ENCODE peak calls at places on chromosomes 12 and 14, in seven cellular contexts. One of them, this sample, is unnamed.

GRCh38 chr12:57340104-57340503 is 89.1 kb upstream of the STAC3 start:
- DNase-seq in foreskin fibroblast: peak
- DNase-seq in lung: no peak
- DNase-seq in psoas muscle: peak
- DNase-seq in fibroblast of villous mesenchyme: peak
- DNase-seq in small intestine: peak
- DNase-seq in astrocyte of the cerebellum: peak
- DNase-seq in this sample: peak

GRCh38 chr12:79378496-79378895 is 312.3 kb downstream of the PAWR start:
- DNase-seq in foreskin fibroblast: no peak
- DNase-seq in lung: no peak
- DNase-seq in psoas muscle: no peak
- DNase-seq in fibroblast of villous mesenchyme: peak
- DNase-seq in small intestine: no peak
- DNase-seq in astrocyte of the cerebellum: peak
- DNase-seq in this sample: no peak

GRCh38 chr14:67173719-67174118 is 15.5 kb upstream of the GARIN2 start:
- DNase-seq in foreskin fibroblast: no peak
- DNase-seq in lung: no peak
- DNase-seq in psoas muscle: no peak
- DNase-seq in fibroblast of villous mesenchyme: no peak
- DNase-seq in small intestine: no peak
- DNase-seq in astrocyte of the cerebellum: no peak
- DNase-seq in this sample: no peak

GRCh38 chr12:5516781-5517180 is 84.9 kb downstream of the NTF3 start:
- DNase-seq in foreskin fibroblast: no peak
- DNase-seq in lung: no peak
- DNase-seq in psoas muscle: no peak
- DNase-seq in fibroblast of villous mesenchyme: no peak
- DNase-seq in small intestine: no peak
- DNase-seq in astrocyte of the cerebellum: no peak
- DNase-seq in this sample: no peak

GRCh38 chr12:88552672-88553079 is 27.6 kb downstream of the KITLG start:
- DNase-seq in foreskin fibroblast: peak
- DNase-seq in lung: no peak
- DNase-seq in psoas muscle: no peak
- DNase-seq in fibroblast of villous mesenchyme: peak
- DNase-seq in small intestine: no peak
- DNase-seq in astrocyte of the cerebellum: no peak
- DNase-seq in this sample: no peak

GRCh38 chr14:39488600-39488999 is 56.4 kb upstream of the FBXO33 start:
- DNase-seq in foreskin fibroblast: peak
- DNase-seq in lung: no peak
- DNase-seq in psoas muscle: no peak
- DNase-seq in fibroblast of villous mesenchyme: no peak
- DNase-seq in small intestine: no peak
- DNase-seq in astrocyte of the cerebellum: no peak
- DNase-seq in this sample: no peak

GRCh38 chr12:53004178-53004577 is 2.1 kb upstream of the EIF4B start:
- DNase-seq in foreskin fibroblast: peak
- DNase-seq in lung: no peak
- DNase-seq in psoas muscle: no peak
- DNase-seq in fibroblast of villous mesenchyme: no peak
- DNase-seq in small intestine: no peak
- DNase-seq in astrocyte of the cerebellum: no peak
- DNase-seq in this sample: no peak

GRCh38 chr12:15706010-15706676 is 83.0 kb downstream of the EPS8 start:
- DNase-seq in foreskin fibroblast: peak
- DNase-seq in lung: no peak
- DNase-seq in psoas muscle: no peak
- DNase-seq in fibroblast of villous mesenchyme: no peak
- DNase-seq in small intestine: peak
- DNase-seq in astrocyte of the cerebellum: no peak
- DNase-seq in this sample: no peak

GRCh38 chr14:47332939-47333338 is 342.5 kb downstream of the MDGA2 start:
- DNase-seq in foreskin fibroblast: no peak
- DNase-seq in lung: no peak
- DNase-seq in psoas muscle: no peak
- DNase-seq in fibroblast of villous mesenchyme: no peak
- DNase-seq in small intestine: no peak
- DNase-seq in astrocyte of the cerebellum: no peak
- DNase-seq in this sample: no peak

GRCh38 chr14:104867371-104868059 is 2.4 kb downstream of the CEP170B start:
- DNase-seq in foreskin fibroblast: no peak
- DNase-seq in lung: no peak
- DNase-seq in psoas muscle: no peak
- DNase-seq in fibroblast of villous mesenchyme: no peak
- DNase-seq in small intestine: no peak
- DNase-seq in astrocyte of the cerebellum: no peak
- DNase-seq in this sample: peak

GRCh38 chr12:95976416-95976832 is 19.7 kb downstream of the HAL start:
- DNase-seq in foreskin fibroblast: peak
- DNase-seq in lung: no peak
- DNase-seq in psoas muscle: no peak
- DNase-seq in fibroblast of villous mesenchyme: no peak
- DNase-seq in small intestine: no peak
- DNase-seq in astrocyte of the cerebellum: no peak
- DNase-seq in this sample: no peak

GRCh38 chr14:66045572-66046021 is 440.6 kb upstream of the CCDC196 start:
- DNase-seq in foreskin fibroblast: no peak
- DNase-seq in lung: no peak
- DNase-seq in psoas muscle: no peak
- DNase-seq in fibroblast of villous mesenchyme: peak
- DNase-seq in small intestine: no peak
- DNase-seq in astrocyte of the cerebellum: no peak
- DNase-seq in this sample: no peak

GRCh38 chr12:32418903-32419519 is 19.7 kb downstream of the FGD4 start:
- DNase-seq in foreskin fibroblast: no peak
- DNase-seq in lung: no peak
- DNase-seq in psoas muscle: no peak
- DNase-seq in fibroblast of villous mesenchyme: no peak
- DNase-seq in small intestine: no peak
- DNase-seq in astrocyte of the cerebellum: no peak
- DNase-seq in this sample: no peak

GRCh38 chr14:91891721-91892220 is 24.4 kb upstream of the TC2N start:
- DNase-seq in foreskin fibroblast: peak
- DNase-seq in lung: no peak
- DNase-seq in psoas muscle: no peak
- DNase-seq in fibroblast of villous mesenchyme: no peak
- DNase-seq in small intestine: no peak
- DNase-seq in astrocyte of the cerebellum: peak
- DNase-seq in this sample: no peak

GRCh38 chr12:75878382-75878720 is 153.2 kb downstream of the PHLDA1 start:
- DNase-seq in foreskin fibroblast: peak
- DNase-seq in lung: no peak
- DNase-seq in psoas muscle: no peak
- DNase-seq in fibroblast of villous mesenchyme: peak
- DNase-seq in small intestine: peak
- DNase-seq in astrocyte of the cerebellum: no peak
- DNase-seq in this sample: no peak

GRCh38 chr14:69703047-69704046 is 63.6 kb upstream of the SRSF5 start:
- DNase-seq in foreskin fibroblast: no peak
- DNase-seq in lung: no peak
- DNase-seq in psoas muscle: no peak
- DNase-seq in fibroblast of villous mesenchyme: no peak
- DNase-seq in small intestine: no peak
- DNase-seq in astrocyte of the cerebellum: no peak
- DNase-seq in this sample: no peak

GRCh38 chr12:104667139-104667538 is 210.4 kb downstream of the CHST11 start:
- DNase-seq in foreskin fibroblast: peak
- DNase-seq in lung: peak
- DNase-seq in psoas muscle: no peak
- DNase-seq in fibroblast of villous mesenchyme: peak
- DNase-seq in small intestine: no peak
- DNase-seq in astrocyte of the cerebellum: no peak
- DNase-seq in this sample: peak

GRCh38 chr12:29794869-29795268 is 11.1 kb upstream of the TMTC1 start:
- DNase-seq in foreskin fibroblast: no peak
- DNase-seq in lung: no peak
- DNase-seq in psoas muscle: no peak
- DNase-seq in fibroblast of villous mesenchyme: peak
- DNase-seq in small intestine: no peak
- DNase-seq in astrocyte of the cerebellum: no peak
- DNase-seq in this sample: no peak

GRCh38 chr14:88614218-88614907 is 51.5 kb downstream of the ZC3H14 start:
- DNase-seq in foreskin fibroblast: peak
- DNase-seq in lung: no peak
- DNase-seq in psoas muscle: no peak
- DNase-seq in fibroblast of villous mesenchyme: peak
- DNase-seq in small intestine: no peak
- DNase-seq in astrocyte of the cerebellum: peak
- DNase-seq in this sample: no peak

GRCh38 chr14:88616697-88617096 is 53.9 kb downstream of the ZC3H14 start:
- DNase-seq in foreskin fibroblast: no peak
- DNase-seq in lung: no peak
- DNase-seq in psoas muscle: no peak
- DNase-seq in fibroblast of villous mesenchyme: no peak
- DNase-seq in small intestine: no peak
- DNase-seq in astrocyte of the cerebellum: no peak
- DNase-seq in this sample: no peak

GRCh38 chr14:88612981-88613380 is 50.1 kb downstream of the ZC3H14 start:
- DNase-seq in foreskin fibroblast: no peak
- DNase-seq in lung: no peak
- DNase-seq in psoas muscle: no peak
- DNase-seq in fibroblast of villous mesenchyme: no peak
- DNase-seq in small intestine: no peak
- DNase-seq in astrocyte of the cerebellum: no peak
- DNase-seq in this sample: no peak

GRCh38 chr14:88611878-88612277 is 49.0 kb downstream of the ZC3H14 start:
- DNase-seq in foreskin fibroblast: peak
- DNase-seq in lung: no peak
- DNase-seq in psoas muscle: no peak
- DNase-seq in fibroblast of villous mesenchyme: no peak
- DNase-seq in small intestine: no peak
- DNase-seq in astrocyte of the cerebellum: no peak
- DNase-seq in this sample: no peak

GRCh38 chr14:88613552-88614010 is 50.7 kb downstream of the ZC3H14 start:
- DNase-seq in foreskin fibroblast: peak
- DNase-seq in lung: no peak
- DNase-seq in psoas muscle: no peak
- DNase-seq in fibroblast of villous mesenchyme: peak
- DNase-seq in small intestine: peak
- DNase-seq in astrocyte of the cerebellum: peak
- DNase-seq in this sample: no peak
- H3K4me3 ChIP-seq in foreskin fibroblast: no peak
- H3K4me3 ChIP-seq in lung: no peak
- H3K4me3 ChIP-seq in psoas muscle: no peak
- H3K4me3 ChIP-seq in fibroblast of villous mesenchyme: no peak
- H3K4me3 ChIP-seq in small intestine: no peak
- H3K4me3 ChIP-seq in astrocyte of the cerebellum: no peak
- H3K4me3 ChIP-seq in this sample: no peak

GRCh38 chr12:115511305-115511704 is 766.2 kb downstream of the MED13L start:
- DNase-seq in foreskin fibroblast: no peak
- DNase-seq in lung: no peak
- DNase-seq in psoas muscle: no peak
- DNase-seq in fibroblast of villous mesenchyme: no peak
- DNase-seq in small intestine: no peak
- DNase-seq in astrocyte of the cerebellum: no peak
- DNase-seq in this sample: no peak

GRCh38 chr12:115504241-115504941 is 773.1 kb downstream of the MED13L start:
- DNase-seq in foreskin fibroblast: no peak
- DNase-seq in lung: no peak
- DNase-seq in psoas muscle: no peak
- DNase-seq in fibroblast of villous mesenchyme: no peak
- DNase-seq in small intestine: no peak
- DNase-seq in astrocyte of the cerebellum: no peak
- DNase-seq in this sample: peak

GRCh38 chr12:115508990-115509389 is 768.5 kb downstream of the MED13L start:
- DNase-seq in foreskin fibroblast: no peak
- DNase-seq in lung: no peak
- DNase-seq in psoas muscle: no peak
- DNase-seq in fibroblast of villous mesenchyme: no peak
- DNase-seq in small intestine: no peak
- DNase-seq in astrocyte of the cerebellum: no peak
- DNase-seq in this sample: no peak

GRCh38 chr12:115506822-115507629 is 770.5 kb downstream of the MED13L start:
- DNase-seq in foreskin fibroblast: no peak
- DNase-seq in lung: no peak
- DNase-seq in psoas muscle: no peak
- DNase-seq in fibroblast of villous mesenchyme: no peak
- DNase-seq in small intestine: peak
- DNase-seq in astrocyte of the cerebellum: no peak
- DNase-seq in this sample: no peak

GRCh38 chr12:115507951-115508722 is 769.4 kb downstream of the MED13L start:
- DNase-seq in foreskin fibroblast: no peak
- DNase-seq in lung: no peak
- DNase-seq in psoas muscle: peak
- DNase-seq in fibroblast of villous mesenchyme: no peak
- DNase-seq in small intestine: peak
- DNase-seq in astrocyte of the cerebellum: no peak
- DNase-seq in this sample: peak
- H3K4me3 ChIP-seq in foreskin fibroblast: no peak
- H3K4me3 ChIP-seq in lung: no peak
- H3K4me3 ChIP-seq in psoas muscle: no peak
- H3K4me3 ChIP-seq in fibroblast of villous mesenchyme: no peak
- H3K4me3 ChIP-seq in small intestine: no peak
- H3K4me3 ChIP-seq in astrocyte of the cerebellum: no peak
- H3K4me3 ChIP-seq in this sample: no peak

GRCh38 chr12:26283046-26283445 is 87.7 kb downstream of the SSPN start:
- DNase-seq in foreskin fibroblast: no peak
- DNase-seq in lung: no peak
- DNase-seq in psoas muscle: no peak
- DNase-seq in fibroblast of villous mesenchyme: no peak
- DNase-seq in small intestine: no peak
- DNase-seq in astrocyte of the cerebellum: no peak
- DNase-seq in this sample: no peak

GRCh38 chr12:26280869-26281268 is 85.5 kb downstream of the SSPN start:
- DNase-seq in foreskin fibroblast: no peak
- DNase-seq in lung: no peak
- DNase-seq in psoas muscle: no peak
- DNase-seq in fibroblast of villous mesenchyme: no peak
- DNase-seq in small intestine: no peak
- DNase-seq in astrocyte of the cerebellum: no peak
- DNase-seq in this sample: no peak

GRCh38 chr12:26282339-26282945 is 87.1 kb downstream of the SSPN start:
- DNase-seq in foreskin fibroblast: no peak
- DNase-seq in lung: no peak
- DNase-seq in psoas muscle: no peak
- DNase-seq in fibroblast of villous mesenchyme: no peak
- DNase-seq in small intestine: no peak
- DNase-seq in astrocyte of the cerebellum: no peak
- DNase-seq in this sample: no peak

GRCh38 chr12:26279908-26280307 is 84.5 kb downstream of the SSPN start:
- DNase-seq in foreskin fibroblast: no peak
- DNase-seq in lung: no peak
- DNase-seq in psoas muscle: no peak
- DNase-seq in fibroblast of villous mesenchyme: no peak
- DNase-seq in small intestine: peak
- DNase-seq in astrocyte of the cerebellum: no peak
- DNase-seq in this sample: no peak

GRCh38 chr12:26281320-26281719 is 85.9 kb downstream of the SSPN start:
- DNase-seq in foreskin fibroblast: peak
- DNase-seq in lung: no peak
- DNase-seq in psoas muscle: peak
- DNase-seq in fibroblast of villous mesenchyme: no peak
- DNase-seq in small intestine: no peak
- DNase-seq in astrocyte of the cerebellum: no peak
- DNase-seq in this sample: no peak
- H3K4me3 ChIP-seq in foreskin fibroblast: no peak
- H3K4me3 ChIP-seq in lung: no peak
- H3K4me3 ChIP-seq in psoas muscle: no peak
- H3K4me3 ChIP-seq in fibroblast of villous mesenchyme: no peak
- H3K4me3 ChIP-seq in small intestine: no peak
- H3K4me3 ChIP-seq in astrocyte of the cerebellum: no peak
- H3K4me3 ChIP-seq in this sample: no peak

GRCh38 chr14:64860039-64860438 is 19.7 kb downstream of the SPTB start:
- DNase-seq in foreskin fibroblast: no peak
- DNase-seq in lung: no peak
- DNase-seq in psoas muscle: no peak
- DNase-seq in fibroblast of villous mesenchyme: no peak
- DNase-seq in small intestine: no peak
- DNase-seq in astrocyte of the cerebellum: no peak
- DNase-seq in this sample: no peak
- H3K4me3 ChIP-seq in foreskin fibroblast: no peak
- H3K4me3 ChIP-seq in lung: no peak
- H3K4me3 ChIP-seq in psoas muscle: no peak
- H3K4me3 ChIP-seq in fibroblast of villous mesenchyme: no peak
- H3K4me3 ChIP-seq in small intestine: no peak
- H3K4me3 ChIP-seq in astrocyte of the cerebellum: no peak
- H3K4me3 ChIP-seq in this sample: no peak